ENCODE peak calls at places on chromosome 6, in nine cellular contexts. U, I, Z, O, Y, L, C, K and R are unnamed samples.

GRCh38 chr6:68740828-68741500 is 105.9 kb downstream of the ADGRB3 start:
- DNase-seq in U (no peak), I (no peak), Z (no peak), O (no peak), Y (no peak), L (no peak), C (peak; percentile 17), K (no peak), R (no peak)

GRCh38 chr6:112592159-112592558 is 245.0 kb downstream of the RFPL4B start:
- DNase-seq in U (no peak), I (peak; percentile 26), Z (no peak), O (no peak), Y (no peak), L (no peak), C (no peak), K (no peak), R (peak; percentile 51)

GRCh38 chr6:41527721-41528408 is 18.3 kb upstream of the FOXP4 start:
- DNase-seq in U (no peak), I (peak; percentile 24), Z (no peak), O (peak; percentile 37), Y (peak; percentile 77), L (peak; percentile 42), C (no peak), K (no peak), R (peak; percentile 7)

GRCh38 chr6:30685157-30685976 is 1.1 kb downstream of the PPP1R18 start:
- DNase-seq in U (peak; percentile 52), I (no peak), Z (no peak), O (peak; percentile 18), Y (peak; percentile 76), L (no peak), C (no peak), K (no peak), R (no peak)

GRCh38 chr6:46917002-46917401 is 4.7 kb downstream of the ADGRF5 start:
- DNase-seq in U (no peak), I (no peak), Z (no peak), O (no peak), Y (no peak), L (no peak), C (no peak), K (no peak), R (no peak)

GRCh38 chr6:161536141-161536735 is 262.4 kb upstream of the AGPAT4 start:
- DNase-seq in U (no peak), I (no peak), Z (no peak), O (no peak), Y (no peak), L (no peak), C (no peak), K (no peak), R (no peak)

GRCh38 chr6:157088841-157089240 is 234.5 kb downstream of the TMEM242 start:
- DNase-seq in U (no peak), I (no peak), Z (no peak), O (no peak), Y (no peak), L (no peak), C (no peak), K (no peak), R (no peak)

GRCh38 chr6:39029156-39030011 is 19.2 kb upstream of the GLP1R start:
- DNase-seq in U (no peak), I (no peak), Z (no peak), O (no peak), Y (no peak), L (peak; percentile 42), C (peak; percentile 55), K (no peak), R (no peak)

GRCh38 chr6:3965071-3965718 is 113.7 kb downstream of the FAM217A start:
- DNase-seq in U (no peak), I (no peak), Z (no peak), O (peak; percentile 42), Y (no peak), L (no peak), C (no peak), K (peak; percentile 12), R (peak; percentile 50)

GRCh38 chr6:1024587-1024986 is 287.3 kb upstream of the FOXQ1 start:
- DNase-seq in U (no peak), I (peak; percentile 82), Z (peak; percentile 67), O (peak; percentile 95), Y (peak; percentile 73), L (no peak), C (no peak), K (peak; percentile 59), R (peak; percentile 15)

GRCh38 chr6:123994891-123995635 is 191.4 kb downstream of the NKAIN2 start:
- DNase-seq in U (no peak), I (no peak), Z (no peak), O (no peak), Y (no peak), L (no peak), C (no peak), K (no peak), R (no peak)

GRCh38 chr6:156396791-156397418 is 380.3 kb upstream of the ARID1B start:
- DNase-seq in U (peak; percentile 34), I (no peak), Z (no peak), O (no peak), Y (peak; percentile 70), L (no peak), C (no peak), K (no peak), R (no peak)

GRCh38 chr6:5279891-5280338 is 18.6 kb downstream of the FARS2 start:
- DNase-seq in U (no peak), I (peak; percentile 11), Z (no peak), O (no peak), Y (no peak), L (no peak), C (no peak), K (no peak), R (no peak)

GRCh38 chr6:84773431-84774173 is 9.2 kb upstream of the TBX18 start:
- DNase-seq in U (no peak), I (no peak), Z (no peak), O (peak; percentile 52), Y (peak; percentile 69), L (no peak), C (peak; percentile 52), K (no peak), R (no peak)

GRCh38 chr6:115594894-115595293 is 465.8 kb downstream of the FRK start:
- DNase-seq in U (no peak), I (no peak), Z (no peak), O (no peak), Y (no peak), L (no peak), C (no peak), K (no peak), R (no peak)

GRCh38 chr6:118708055-118708454 is 56.7 kb upstream of the CEP85L start:
- DNase-seq in U (no peak), I (peak; percentile 54), Z (no peak), O (peak; percentile 39), Y (no peak), L (no peak), C (no peak), K (no peak), R (peak; percentile 54)

DNA sequence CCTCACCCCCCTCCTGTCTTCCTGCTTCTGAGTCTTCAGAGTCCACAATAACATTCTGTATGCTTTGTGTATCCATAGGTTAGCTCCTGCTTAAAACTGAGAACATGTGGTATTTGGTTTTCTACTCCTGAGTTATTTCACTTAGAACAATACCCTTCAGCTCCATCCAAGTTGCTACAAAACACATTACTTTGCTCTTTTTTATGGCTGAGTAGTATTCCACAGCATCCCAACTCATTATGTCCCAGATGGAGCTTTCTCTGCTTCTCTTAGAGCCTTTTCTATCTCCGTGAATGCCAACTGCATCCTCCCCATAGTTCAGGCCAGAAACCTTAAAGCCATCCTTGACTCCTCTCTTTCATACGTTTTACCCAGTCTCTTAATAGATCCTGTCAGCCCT is 55.8 kb downstream of the STMND1 start:
- DNase-seq in U (no peak), I (no peak), Z (no peak), O (no peak), Y (no peak), L (no peak), C (no peak), K (no peak), R (no peak)
- H3K4me3 ChIP-seq in U (no peak overlapping the region), I (no peak overlapping the region), Z (no peak overlapping the region), O (no peak overlapping the region), Y (no peak overlapping the region), L (no peak overlapping the region), C (no peak overlapping the region), K (no peak overlapping the region), R (no peak overlapping the region)

GRCh38 chr6:37126961-37127360 is 43.0 kb upstream of the PIM1 start:
- DNase-seq in U (no peak), I (no peak), Z (no peak), O (no peak), Y (peak; percentile 25), L (no peak), C (no peak), K (no peak), R (no peak)

GRCh38 chr6:37127961-37128862 is 41.7 kb upstream of the PIM1 start:
- DNase-seq in U (no peak), I (peak; percentile 74), Z (no peak), O (peak; percentile 77), Y (peak; percentile 12), L (peak; percentile 99), C (peak; percentile 57), K (no peak), R (peak; percentile 85)

GRCh38 chr6:37123957-37124729 is 45.8 kb upstream of the PIM1 start:
- DNase-seq in U (no peak), I (no peak), Z (no peak), O (no peak), Y (peak; percentile 45), L (no peak), C (no peak), K (no peak), R (no peak)

GRCh38 chr6:37125779-37126553 is 44.0 kb upstream of the PIM1 start:
- DNase-seq in U (no peak), I (no peak), Z (no peak), O (no peak), Y (peak; percentile 57), L (no peak), C (peak; percentile 84), K (no peak), R (peak; percentile 49)

GRCh38 chr6:37126554-37126906 is 43.4 kb upstream of the PIM1 start:
- DNase-seq in U (no peak), I (no peak), Z (no peak), O (no peak), Y (no peak), L (no peak), C (peak; percentile 76), K (no peak), R (no peak)
- H3K4me3 ChIP-seq in U (no peak overlapping the region), I (no peak overlapping the region), Z (no peak overlapping the region), O (no peak overlapping the region), Y (no peak overlapping the region), L (no peak overlapping the region), C (no peak overlapping the region), K (no peak overlapping the region), R (no peak overlapping the region)

DNA sequence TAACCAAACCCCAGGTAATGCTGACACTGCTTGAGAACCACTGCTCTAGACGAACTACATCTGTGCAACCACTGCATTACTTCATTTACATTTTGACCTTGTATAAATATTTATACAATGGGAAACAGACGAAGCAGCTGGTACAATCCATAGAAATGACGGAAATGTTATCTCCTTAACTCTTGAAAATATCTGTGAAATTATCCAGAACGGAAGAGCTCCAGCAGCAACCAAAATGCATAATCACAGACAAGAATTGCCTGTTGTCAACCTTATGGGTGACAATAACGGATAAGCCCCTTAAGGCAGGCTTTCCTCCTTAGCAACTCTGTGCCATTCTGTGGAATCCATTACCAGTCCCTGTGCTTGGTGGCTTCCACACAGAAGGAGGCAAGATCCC is 115.4 kb downstream of the DTNBP1 start:
- DNase-seq in U (no peak), I (peak; percentile 85), Z (peak; percentile 50), O (no peak), Y (no peak), L (no peak), C (peak; percentile 6), K (no peak), R (no peak)
- H3K4me3 ChIP-seq in U (no peak overlapping the region), I (no peak overlapping the region), Z (no peak overlapping the region), O (no peak overlapping the region), Y (no peak overlapping the region), L (no peak overlapping the region), C (no peak overlapping the region), K (no peak overlapping the region), R (no peak overlapping the region)

GRCh38 chr6:167827062-167827587 is 414 bp downstream of the AFDN start:
- DNase-seq in U (peak; percentile 72), I (no peak), Z (no peak), O (no peak), Y (no peak), L (no peak), C (peak; percentile 76), K (no peak), R (no peak)
- H3K4me3 ChIP-seq in U (peak overlapping the region; percentile 70), I (peak overlapping the region; percentile 100), Z (peak overlapping the region; percentile 72), O (peak overlapping the region; percentile 84), Y (peak overlapping the region; percentile 68), L (peak overlapping the region; percentile 86), C (peak overlapping the region; percentile 75), K (peak overlapping the region; percentile 87), R (peak overlapping the region; percentile 70)